ENCODE peak calls at places on chromosomes 3 and 15, in four cellular contexts. W, F, B and O are unnamed samples.

GRCh38 chr3:85433334-85433733 is 474.5 kb downstream of the CADM2 start:
- DNase-seq in W (no peak), F (no peak), B (no peak), O (no peak)

GRCh38 chr3:52091566-52092290 is 35.4 kb upstream of the DUSP7 start:
- DNase-seq in W (no peak), F (no peak), B (peak), O (no peak)

GRCh38 chr15:70033529-70034140 is 64.1 kb downstream of the TLE3 start:
- DNase-seq in W (no peak), F (no peak), B (no peak), O (no peak)

GRCh38 chr15:69289312-69290146 is 9.2 kb upstream of the PAQR5 start:
- DNase-seq in W (no peak), F (no peak), B (no peak), O (no peak)

GRCh38 chr15:75178171-75178937 is 23.3 kb upstream of the C15orf39 start:
- DNase-seq in W (no peak), F (no peak), B (peak), O (no peak)

GRCh38 chr3:56980798-56981390 is 79.6 kb upstream of the SPATA12 start:
- DNase-seq in W (no peak), F (peak), B (no peak), O (no peak)

GRCh38 chr3:16311960-16312451 is 47.0 kb downstream of the OXNAD1 start:
- DNase-seq in W (peak), F (no peak), B (no peak), O (no peak)

GRCh38 chr3:126170073-126170916 is 10.1 kb downstream of the ALDH1L1 start:
- DNase-seq in W (no peak), F (no peak), B (no peak), O (no peak)

GRCh38 chr3:77913524-77914174 is 873.8 kb downstream of the ROBO2 start:
- DNase-seq in W (no peak), F (no peak), B (no peak), O (no peak)

GRCh38 chr15:73233623-73234022 is 135.1 kb downstream of the HCN4 start:
- DNase-seq in W (no peak), F (no peak), B (no peak), O (no peak)

GRCh38 chr15:84872009-84872900 is 12.2 kb upstream of the SLC28A1 start:
- DNase-seq in W (no peak), F (no peak), B (no peak), O (no peak)

GRCh38 chr15:84873997-84874396 is 10.5 kb upstream of the SLC28A1 start:
- DNase-seq in W (no peak), F (no peak), B (no peak), O (no peak)

GRCh38 chr15:84869510-84869909 is 15.0 kb upstream of the SLC28A1 start:
- DNase-seq in W (no peak), F (no peak), B (no peak), O (no peak)

GRCh38 chr15:84868037-84868880 is 16.2 kb upstream of the SLC28A1 start:
- DNase-seq in W (no peak), F (no peak), B (no peak), O (no peak)

GRCh38 chr15:84871428-84871985 is 13.0 kb upstream of the SLC28A1 start:
- DNase-seq in W (no peak), F (no peak), B (no peak), O (no peak)
- TF ChIP-seq CTCF in W (peak), F (no peak), B (no peak), O (no peak)

DNA sequence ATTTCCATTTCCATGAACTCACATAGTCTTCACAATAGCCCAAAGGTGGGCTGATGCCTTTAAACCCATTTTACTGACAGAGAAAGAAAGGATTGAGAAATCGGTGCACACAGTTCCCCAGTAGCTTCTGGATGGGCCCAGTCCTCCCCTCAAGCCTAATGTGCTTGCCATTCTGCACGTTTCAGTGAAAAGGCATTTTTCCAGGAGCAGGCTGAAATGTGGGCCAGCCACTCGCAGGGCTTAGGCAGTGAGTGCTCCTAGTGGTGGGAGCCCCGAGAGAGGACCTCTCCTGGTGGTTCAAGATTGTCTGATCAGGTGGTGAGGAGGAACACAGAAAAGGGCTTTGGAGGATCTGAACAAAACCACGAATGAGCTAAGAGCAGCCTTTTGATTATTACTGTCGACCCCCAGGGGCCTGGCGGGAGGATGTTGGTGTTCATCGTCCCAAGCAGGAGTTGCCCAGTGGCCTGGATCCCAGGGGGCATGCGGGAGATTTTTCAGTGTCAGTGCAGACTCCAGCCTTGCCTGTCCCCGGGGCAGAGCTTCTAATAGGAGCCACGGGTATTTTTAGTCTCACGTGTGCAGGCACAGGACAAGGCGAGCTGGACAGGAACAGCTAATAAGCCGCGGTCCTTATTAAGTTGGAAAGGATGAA is 8.7 kb upstream of the KY start:
- DNase-seq in W (no peak), F (no peak), B (no peak), O (no peak)
- TF ChIP-seq CTCF in W (no peak), F (no peak), B (no peak), O (no peak)

DNA sequence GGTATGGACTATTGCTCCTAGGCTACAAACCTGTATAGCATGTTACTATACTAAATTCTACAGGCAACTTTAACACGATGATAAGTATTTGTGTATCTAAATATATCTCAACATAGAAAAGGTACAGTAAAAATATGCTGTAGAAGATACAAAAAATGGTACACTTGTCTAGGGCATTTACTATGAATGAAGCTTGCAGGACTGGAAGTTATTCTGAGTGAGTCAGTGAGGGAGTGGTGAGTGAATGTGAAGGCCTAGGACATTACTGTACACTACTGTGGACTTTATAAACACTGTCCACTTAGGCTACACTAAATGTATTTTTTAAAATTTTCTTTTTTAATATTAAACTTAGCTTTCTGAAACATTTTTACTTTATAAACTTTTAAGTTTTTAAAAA is 140.5 kb upstream of the SGO1 start:
- DNase-seq in W (no peak), F (no peak), B (no peak), O (no peak)
- TF ChIP-seq CTCF in W (no peak), F (no peak), B (no peak), O (no peak)

GRCh38 chr3:11258958-11259357 is 13.2 kb upstream of the ATG7 start:
- DNase-seq in W (no peak), F (no peak), B (no peak), O (no peak)
- TF ChIP-seq CTCF in W (no peak), F (no peak), B (no peak), O (no peak)

GRCh38 chr3:44339990-44340389 is 1.4 kb downstream of the TCAIM start:
- DNase-seq in W (peak), F (no peak), B (no peak), O (no peak)

GRCh38 chr3:44337253-44337652 is 1.3 kb upstream of the TCAIM start:
- DNase-seq in W (peak), F (no peak), B (no peak), O (no peak)

GRCh38 chr3:44338828-44339127 is 212 bp downstream of the TCAIM start:
- DNase-seq in W (no peak), F (no peak), B (no peak), O (no peak)

GRCh38 chr3:44339181-44339741 is 695 bp downstream of the TCAIM start:
- DNase-seq in W (no peak), F (no peak), B (no peak), O (no peak)

GRCh38 chr3:44338010-44338827 is at the start of gene TCAIM:
- DNase-seq in W (peak), F (peak), B (peak), O (peak)
- TF ChIP-seq CTCF in W (no peak), F (no peak), B (no peak), O (no peak)

GRCh38 chr3:166837535-166837934 is 542.6 kb downstream of the ZBBX start:
- DNase-seq in W (peak), F (peak), B (no peak), O (no peak)
- TF ChIP-seq CTCF in W (peak), F (no peak), B (no peak), O (no peak)